ENCODE peak calls at places on chromosomes 16 and 17, in four cellular contexts. One of them, this sample, is unnamed.
A peak's percentile ranks its signal among the peaks of the same experiment; 100 is the strongest.

GRCh38 chr16:71896688-71897368 is 1.5 kb downstream of the IST1 start:
- DNase-seq in WTC11: no peak
- DNase-seq in K562: peak; percentile 29
- DNase-seq in HepG2: no peak
- DNase-seq in this sample: no peak

GRCh38 chr17:42422958-42423712 is at the start of gene CAVIN1:
- DNase-seq in WTC11: peak; percentile 97
- DNase-seq in K562: peak; percentile 93
- DNase-seq in HepG2: peak; percentile 90
- DNase-seq in this sample: peak; percentile 76

GRCh38 chr17:36722121-36722902 is 120.9 kb downstream of the MRM1 start:
- DNase-seq in WTC11: peak; percentile 68
- DNase-seq in K562: peak; percentile 92
- DNase-seq in HepG2: no peak
- DNase-seq in this sample: peak; percentile 83

GRCh38 chr17:41683441-41684007 is 5.2 kb upstream of the EIF1 start:
- DNase-seq in WTC11: no peak
- DNase-seq in K562: no peak
- DNase-seq in HepG2: no peak
- DNase-seq in this sample: no peak

GRCh38 chr17:74754832-74755231 is 6.4 kb downstream of the NHERF1 start:
- DNase-seq in WTC11: no peak
- DNase-seq in K562: peak; percentile 86
- DNase-seq in HepG2: no peak
- DNase-seq in this sample: no peak

GRCh38 chr17:921161-921560 is 58.4 kb downstream of the NXN start:
- DNase-seq in WTC11: no peak
- DNase-seq in K562: no peak
- DNase-seq in HepG2: no peak
- DNase-seq in this sample: no peak

GRCh38 chr16:3094289-3095027 is 4.6 kb downstream of the ZSCAN10 start:
- DNase-seq in WTC11: peak; percentile 62
- DNase-seq in K562: peak; percentile 80
- DNase-seq in HepG2: peak; percentile 55
- DNase-seq in this sample: peak; percentile 63

GRCh38 chr16:66107661-66108060 is 258.8 kb upstream of the CDH5 start:
- DNase-seq in WTC11: no peak
- DNase-seq in K562: no peak
- DNase-seq in HepG2: no peak
- DNase-seq in this sample: no peak

GRCh38 chr17:17568772-17569195 is 22.7 kb downstream of the PEMT start:
- DNase-seq in WTC11: peak; percentile 94
- DNase-seq in K562: peak; percentile 70
- DNase-seq in HepG2: peak; percentile 54
- DNase-seq in this sample: peak; percentile 80

GRCh38 chr16:58422809-58423208 is 30.5 kb downstream of the GINS3 start:
- DNase-seq in WTC11: no peak
- DNase-seq in K562: no peak
- DNase-seq in HepG2: no peak
- DNase-seq in this sample: no peak

GRCh38 chr17:43599835-43600234 is 53.7 kb upstream of the ETV4 start:
- DNase-seq in WTC11: no peak
- DNase-seq in K562: no peak
- DNase-seq in HepG2: no peak
- DNase-seq in this sample: no peak

GRCh38 chr17:57868007-57868774 is 18.3 kb upstream of the MRPS23 start:
- DNase-seq in WTC11: peak; percentile 76
- DNase-seq in K562: peak; percentile 59
- DNase-seq in HepG2: peak; percentile 59
- DNase-seq in this sample: peak; percentile 48

GRCh38 chr17:42774066-42774750 is 959 bp downstream of the VPS25 start:
- DNase-seq in WTC11: no peak
- DNase-seq in K562: no peak
- DNase-seq in HepG2: peak; percentile 49
- DNase-seq in this sample: no peak

GRCh38 chr16:75416904-75417565 is 16.3 kb downstream of the CFDP1 start:
- DNase-seq in WTC11: no peak
- DNase-seq in K562: no peak
- DNase-seq in HepG2: no peak
- DNase-seq in this sample: no peak

GRCh38 chr16:10835281-10835931 is 16.8 kb upstream of the TVP23A start:
- DNase-seq in WTC11: no peak
- DNase-seq in K562: no peak
- DNase-seq in HepG2: no peak
- DNase-seq in this sample: no peak

GRCh38 chr17:60645918-60646523 is 31.6 kb upstream of the BCAS3 start:
- DNase-seq in WTC11: no peak
- DNase-seq in K562: no peak
- DNase-seq in HepG2: no peak
- DNase-seq in this sample: no peak

GRCh38 chr17:17645961-17646360 is 35.3 kb upstream of the RAI1 start:
- DNase-seq in WTC11: no peak
- DNase-seq in K562: no peak
- DNase-seq in HepG2: no peak
- DNase-seq in this sample: no peak

GRCh38 chr16:71201054-71201453 is 29.5 kb downstream of the HYDIN start:
- DNase-seq in WTC11: no peak
- DNase-seq in K562: no peak
- DNase-seq in HepG2: no peak
- DNase-seq in this sample: no peak

GRCh38 chr17:74343526-74344284 is 17.7 kb downstream of the KIF19 start:
- DNase-seq in WTC11: no peak
- DNase-seq in K562: no peak
- DNase-seq in HepG2: no peak
- DNase-seq in this sample: no peak

GRCh38 chr17:11736613-11737289 is 138.5 kb downstream of the DNAH9 start:
- DNase-seq in WTC11: no peak
- DNase-seq in K562: peak; percentile 5
- DNase-seq in HepG2: no peak
- DNase-seq in this sample: no peak

GRCh38 chr17:2878751-2879254 is 82.6 kb downstream of the RAP1GAP2 start:
- DNase-seq in WTC11: no peak
- DNase-seq in K562: no peak
- DNase-seq in HepG2: no peak
- DNase-seq in this sample: no peak

GRCh38 chr17:18858567-18859245 is 775 bp downstream of the PRPSAP2 start:
- DNase-seq in WTC11: no peak
- DNase-seq in K562: no peak
- DNase-seq in HepG2: no peak
- DNase-seq in this sample: no peak

GRCh38 chr16:65280988-65281530 is 159.2 kb upstream of the CDH11 start:
- DNase-seq in WTC11: no peak
- DNase-seq in K562: no peak
- DNase-seq in HepG2: no peak
- DNase-seq in this sample: no peak

GRCh38 chr16:65667013-65667578 is 545.2 kb upstream of the CDH11 start:
- DNase-seq in WTC11: no peak
- DNase-seq in K562: peak; percentile 41
- DNase-seq in HepG2: peak; percentile 9
- DNase-seq in this sample: no peak

GRCh38 chr16:31700200-31700529 is 172.5 kb downstream of the AHSP start:
- DNase-seq in WTC11: no peak
- DNase-seq in K562: no peak
- DNase-seq in HepG2: no peak
- DNase-seq in this sample: peak; percentile 77

GRCh38 chr17:4968916-4969550 is 1.4 kb upstream of the SPAG7 start:
- DNase-seq in WTC11: no peak
- DNase-seq in K562: peak; percentile 45
- DNase-seq in HepG2: no peak
- DNase-seq in this sample: no peak

GRCh38 chr16:24189941-24190340 is 66.2 kb upstream of the CACNG3 start:
- DNase-seq in WTC11: no peak
- DNase-seq in K562: no peak
- DNase-seq in HepG2: no peak
- DNase-seq in this sample: no peak

GRCh38 chr17:15398291-15398690 is 56.9 kb upstream of the TEKT3 start:
- DNase-seq in WTC11: no peak
- DNase-seq in K562: no peak
- DNase-seq in HepG2: no peak
- DNase-seq in this sample: no peak

GRCh38 chr17:29156781-29157180 is 23.4 kb downstream of the MYO18A start:
- DNase-seq in WTC11: no peak
- DNase-seq in K562: no peak
- DNase-seq in HepG2: no peak
- DNase-seq in this sample: no peak

GRCh38 chr16:87896924-87897562 is 27.7 kb upstream of the SLC7A5 start:
- DNase-seq in WTC11: no peak
- DNase-seq in K562: no peak
- DNase-seq in HepG2: no peak
- DNase-seq in this sample: no peak

GRCh38 chr16:87891763-87892162 is 22.5 kb upstream of the SLC7A5 start:
- DNase-seq in WTC11: no peak
- DNase-seq in K562: no peak
- DNase-seq in HepG2: no peak
- DNase-seq in this sample: no peak

GRCh38 chr16:87897563-87898505 is 28.5 kb upstream of the SLC7A5 start:
- DNase-seq in WTC11: no peak
- DNase-seq in K562: no peak
- DNase-seq in HepG2: no peak
- DNase-seq in this sample: no peak

DNA sequence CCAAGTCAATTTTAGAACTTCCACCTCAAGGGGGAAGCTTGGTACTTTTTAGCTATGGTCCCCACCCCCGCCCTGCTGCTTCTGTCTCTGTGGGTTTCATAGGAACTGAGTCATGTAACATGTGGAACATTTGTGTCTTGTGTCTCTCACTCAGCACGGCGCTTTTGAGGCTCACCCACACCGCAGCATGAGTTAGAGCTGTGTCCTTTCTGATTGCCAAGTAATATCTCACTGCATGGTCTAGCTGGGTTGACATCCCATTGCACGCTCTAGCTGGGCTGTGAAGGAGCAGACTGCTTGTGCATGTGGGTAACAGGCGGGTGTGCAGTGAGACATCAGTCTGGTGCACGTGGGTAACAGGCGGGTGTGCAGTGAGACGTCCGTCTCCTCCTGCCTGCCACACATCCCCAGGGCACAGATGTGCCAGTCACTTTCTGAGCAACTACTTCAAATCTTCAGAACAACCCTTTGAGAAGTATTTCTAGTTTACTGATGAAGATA is 26.4 kb upstream of the SLC7A5 start:
- DNase-seq in WTC11: no peak
- DNase-seq in K562: no peak
- DNase-seq in HepG2: no peak
- DNase-seq in this sample: no peak
- TF ChIP-seq ELF4 in WTC11: no peak
- TF ChIP-seq ELF4 in K562: no peak
- TF ChIP-seq ELF4 in HepG2: no peak
- TF ChIP-seq ELF4 in this sample: no peak

GRCh38 chr17:38417210-38417951 is 10.9 kb upstream of the ARHGAP23 start:
- DNase-seq in WTC11: no peak
- DNase-seq in K562: peak; percentile 55
- DNase-seq in HepG2: no peak
- DNase-seq in this sample: no peak

GRCh38 chr17:38419508-38419981 is 8.7 kb upstream of the ARHGAP23 start:
- DNase-seq in WTC11: no peak
- DNase-seq in K562: no peak
- DNase-seq in HepG2: no peak
- DNase-seq in this sample: no peak

GRCh38 chr17:38418693-38419507 is 9.4 kb upstream of the ARHGAP23 start:
- DNase-seq in WTC11: no peak
- DNase-seq in K562: no peak
- DNase-seq in HepG2: no peak
- DNase-seq in this sample: peak; percentile 27

GRCh38 chr17:38416840-38417209 is 11.4 kb upstream of the ARHGAP23 start:
- DNase-seq in WTC11: no peak
- DNase-seq in K562: peak; percentile 20
- DNase-seq in HepG2: no peak
- DNase-seq in this sample: no peak

GRCh38 chr17:38418069-38418692 is 10.1 kb upstream of the ARHGAP23 start:
- DNase-seq in WTC11: no peak
- DNase-seq in K562: no peak
- DNase-seq in HepG2: no peak
- DNase-seq in this sample: no peak
- TF ChIP-seq ELF4 in WTC11: no peak
- TF ChIP-seq ELF4 in K562: no peak
- TF ChIP-seq ELF4 in HepG2: no peak
- TF ChIP-seq ELF4 in this sample: no peak

GRCh38 chr17:40318835-40319332 is 9.9 kb downstream of the RARA start:
- DNase-seq in WTC11: peak; percentile 13
- DNase-seq in K562: no peak
- DNase-seq in HepG2: no peak
- DNase-seq in this sample: no peak

GRCh38 chr17:40316571-40317344 is 7.8 kb downstream of the RARA start:
- DNase-seq in WTC11: peak; percentile 69
- DNase-seq in K562: no peak
- DNase-seq in HepG2: peak; percentile 80
- DNase-seq in this sample: peak; percentile 28

GRCh38 chr17:40315678-40316570 is 6.9 kb downstream of the RARA start:
- DNase-seq in WTC11: peak; percentile 12
- DNase-seq in K562: peak; percentile 75
- DNase-seq in HepG2: no peak
- DNase-seq in this sample: no peak

GRCh38 chr17:40317880-40318834 is 9.2 kb downstream of the RARA start:
- DNase-seq in WTC11: peak; percentile 96
- DNase-seq in K562: peak; percentile 97
- DNase-seq in HepG2: peak; percentile 91
- DNase-seq in this sample: peak; percentile 93

GRCh38 chr17:40317345-40317873 is 8.4 kb downstream of the RARA start:
- DNase-seq in WTC11: peak; percentile 78
- DNase-seq in K562: peak; percentile 80
- DNase-seq in HepG2: peak; percentile 64
- DNase-seq in this sample: peak; percentile 23
- TF ChIP-seq ELF4 in WTC11: no peak
- TF ChIP-seq ELF4 in K562: no peak
- TF ChIP-seq ELF4 in HepG2: no peak
- TF ChIP-seq ELF4 in this sample: no peak

GRCh38 chr17:80251966-80252365 is 8.7 kb upstream of the RNF213 start:
- DNase-seq in WTC11: no peak
- DNase-seq in K562: no peak
- DNase-seq in HepG2: no peak
- DNase-seq in this sample: no peak

GRCh38 chr17:80256034-80256350 is 4.7 kb upstream of the RNF213 start:
- DNase-seq in WTC11: no peak
- DNase-seq in K562: no peak
- DNase-seq in HepG2: no peak
- DNase-seq in this sample: no peak

GRCh38 chr17:80254396-80255241 is 6.0 kb upstream of the RNF213 start:
- DNase-seq in WTC11: no peak
- DNase-seq in K562: peak; percentile 93
- DNase-seq in HepG2: peak; percentile 88
- DNase-seq in this sample: no peak

GRCh38 chr17:80252871-80253270 is 7.8 kb upstream of the RNF213 start:
- DNase-seq in WTC11: peak; percentile 81
- DNase-seq in K562: peak; percentile 25
- DNase-seq in HepG2: no peak
- DNase-seq in this sample: peak; percentile 55

GRCh38 chr17:80253631-80254395 is 6.8 kb upstream of the RNF213 start:
- DNase-seq in WTC11: no peak
- DNase-seq in K562: peak; percentile 17
- DNase-seq in HepG2: no peak
- DNase-seq in this sample: no peak
- TF ChIP-seq ELF4 in WTC11: no peak
- TF ChIP-seq ELF4 in K562: no peak
- TF ChIP-seq ELF4 in HepG2: no peak
- TF ChIP-seq ELF4 in this sample: no peak

GRCh38 chr16:54290203-54291106 is 3.9 kb upstream of the IRX3 start:
- DNase-seq in WTC11: peak; percentile 38
- DNase-seq in K562: no peak
- DNase-seq in HepG2: no peak
- DNase-seq in this sample: no peak
- TF ChIP-seq ELF4 in WTC11: no peak
- TF ChIP-seq ELF4 in K562: no peak
- TF ChIP-seq ELF4 in HepG2: no peak
- TF ChIP-seq ELF4 in this sample: no peak